ENCODE peak calls at places on chromosomes 12 and 14, in five cellular contexts. R is GM10248, K is nephron progenitor cell, O is IMR-90, S is left ventricle myocardium inferior. T is an unnamed sample.

GRCh38 chr14:102251161-102251560 is 53.8 kb downstream of the MOK start:
- DNase-seq in R (no peak), K (no peak), O (no peak), S (no peak), T (no peak)

GRCh38 chr12:86727151-86727550 is 471.0 kb upstream of the MGAT4C start:
- DNase-seq in R (no peak), K (no peak), O (peak), S (no peak), T (no peak)

GRCh38 chr12:47449797-47450196 is 256.0 kb downstream of the RPAP3 start:
- DNase-seq in R (no peak), K (no peak), O (no peak), S (no peak), T (no peak)

GRCh38 chr12:10285919-10286318 is 21.8 kb upstream of the KLRD1 start:
- DNase-seq in R (no peak), K (no peak), O (no peak), S (no peak), T (no peak)

GRCh38 chr12:46263140-46264017 is 5.5 kb downstream of the SLC38A1 start:
- DNase-seq in R (no peak), K (no peak), O (no peak), S (no peak), T (no peak)

GRCh38 chr12:92068441-92068840 is 77.2 kb downstream of the BTG1 start:
- DNase-seq in R (no peak), K (no peak), O (no peak), S (no peak), T (no peak)

GRCh38 chr12:120902846-120903381 is 1.2 kb downstream of the SPPL3 start:
- DNase-seq in R (no peak), K (peak), O (no peak), S (no peak), T (no peak)

GRCh38 chr12:575948-576612 is 87.2 kb downstream of the NINJ2 start:
- DNase-seq in R (peak), K (peak), O (peak), S (peak), T (peak)

GRCh38 chr14:96581902-96582640 is 79.9 kb downstream of the PAPOLA start:
- DNase-seq in R (no peak), K (peak), O (no peak), S (no peak), T (no peak)

GRCh38 chr12:120962487-120963054 is 15.8 kb upstream of the HNF1A start:
- DNase-seq in R (no peak), K (no peak), O (peak), S (no peak), T (no peak)

GRCh38 chr12:2054091-2055018 is 1.6 kb downstream of the CACNA1C start:
- DNase-seq in R (no peak), K (peak), O (no peak), S (no peak), T (no peak)

GRCh38 chr12:46266382-46266791 is 2.5 kb downstream of the SLC38A1 start:
- DNase-seq in R (no peak), K (no peak), O (peak), S (no peak), T (no peak)

GRCh38 chr14:31261859-31262739 is 54.5 kb upstream of the HECTD1 start:
- DNase-seq in R (no peak), K (no peak), O (peak), S (no peak), T (no peak)

GRCh38 chr14:80212025-80212402 is 710 bp upstream of the DIO2 start:
- DNase-seq in R (peak), K (no peak), O (peak), S (no peak), T (no peak)

GRCh38 chr12:92408072-92408900 is 262.6 kb upstream of the BTG1 start:
- DNase-seq in R (peak), K (peak), O (no peak), S (no peak), T (no peak)

GRCh38 chr12:117486840-117487659 is 125.6 kb upstream of the NOS1 start:
- DNase-seq in R (no peak), K (peak), O (no peak), S (no peak), T (no peak)

GRCh38 chr14:100904307-100905019 is 941 bp upstream of the RTL1 start:
- DNase-seq in R (no peak), K (peak), O (no peak), S (no peak), T (no peak)

GRCh38 chr12:123645851-123646250 is 12.2 kb downstream of the GTF2H3 start:
- DNase-seq in R (no peak), K (no peak), O (no peak), S (no peak), T (no peak)

GRCh38 chr12:114789821-114790220 is 105.8 kb upstream of the TBX3 start:
- DNase-seq in R (no peak), K (no peak), O (no peak), S (no peak), T (no peak)

GRCh38 chr12:1918875-1919236 is 404 bp upstream of the CACNA2D4 start:
- DNase-seq in R (no peak), K (peak), O (no peak), S (no peak), T (no peak)

GRCh38 chr12:21301-22189 is 45.0 kb upstream of the IQSEC3 start:
- DNase-seq in R (peak), K (no peak), O (no peak), S (no peak), T (no peak)

GRCh38 chr12:46963977-46964376 is 115.4 kb upstream of the PCED1B start:
- DNase-seq in R (no peak), K (no peak), O (no peak), S (no peak), T (no peak)

GRCh38 chr14:24463806-24464785 is 21.5 kb upstream of the SDR39U1 start:
- DNase-seq in R (no peak), K (no peak), O (no peak), S (no peak), T (no peak)

GRCh38 chr14:33611405-33612183 is 339.3 kb downstream of the EGLN3 start:
- DNase-seq in R (no peak), K (no peak), O (no peak), S (no peak), T (no peak)

GRCh38 chr14:39264057-39264456 is 30.3 kb downstream of the MIA2 start:
- DNase-seq in R (no peak), K (no peak), O (no peak), S (no peak), T (no peak)

GRCh38 chr14:76955575-76956252 is 72.8 kb downstream of the IRF2BPL start:
- DNase-seq in R (peak), K (no peak), O (peak), S (no peak), T (no peak)

GRCh38 chr12:14314801-14315200 is 50.7 kb upstream of the ATF7IP start:
- DNase-seq in R (no peak), K (no peak), O (no peak), S (no peak), T (no peak)

GRCh38 chr12:52254180-52254964 is 20.1 kb upstream of the KRT86 start:
- DNase-seq in R (no peak), K (no peak), O (no peak), S (no peak), T (no peak)

GRCh38 chr12:112868459-112869041 is 38.2 kb upstream of the OAS1 start:
- DNase-seq in R (peak), K (peak), O (no peak), S (no peak), T (no peak)

DNA sequence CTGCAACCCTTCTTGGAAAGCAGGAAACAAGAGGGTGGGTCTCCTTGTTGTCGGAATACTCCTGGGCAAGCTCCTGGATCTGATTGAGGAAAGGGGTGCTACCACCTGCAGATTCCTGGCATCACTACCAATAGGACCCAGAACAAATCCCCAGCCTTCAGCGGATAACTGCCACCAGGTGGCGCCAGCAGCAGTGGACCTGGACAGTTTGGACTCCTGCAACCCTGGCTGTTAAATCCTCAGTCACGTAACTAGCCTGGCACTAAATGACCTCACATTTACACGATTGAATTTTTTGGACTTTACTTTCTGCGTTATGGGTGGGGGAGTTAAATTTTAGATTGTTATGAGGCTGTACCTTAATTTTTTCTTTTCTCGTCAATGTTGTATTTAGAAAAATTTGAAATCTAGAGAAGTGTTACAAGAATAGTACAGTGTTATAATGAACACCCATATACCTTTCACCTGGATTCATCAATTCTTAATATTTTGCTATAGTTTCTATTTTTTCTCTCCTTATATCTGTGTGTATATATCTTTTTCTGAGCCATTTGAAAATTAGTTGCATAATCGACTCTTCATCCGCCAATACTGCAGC is 95.6 kb downstream of the GAS2L3 start:
- DNase-seq in R (peak), K (peak), O (peak), S (peak), T (peak)
- TF ChIP-seq CTCF in R (peak), K (peak), O (peak), S (peak), T (peak)

DNA sequence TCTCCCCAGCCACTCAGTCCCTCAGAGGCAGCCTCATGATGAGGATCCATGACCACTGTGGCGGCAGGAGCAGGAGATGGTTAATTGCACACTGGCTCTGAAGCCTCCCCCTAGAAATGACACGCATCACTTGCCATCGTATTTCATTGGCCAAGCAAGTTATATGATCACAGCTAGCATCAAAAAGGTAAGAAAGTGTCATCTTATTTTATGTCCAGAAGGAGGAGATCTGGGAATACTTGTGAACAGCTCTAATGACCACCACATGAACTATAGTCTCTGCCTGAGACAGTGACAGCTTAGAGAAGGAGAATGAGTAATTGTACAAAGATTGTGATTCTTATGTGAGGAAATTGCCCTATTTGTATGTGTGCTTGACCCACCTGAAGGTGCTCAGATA is 363.4 kb downstream of the NUAK1 start:
- DNase-seq in R (no peak), K (no peak), O (peak), S (no peak), T (no peak)
- TF ChIP-seq CTCF in R (no peak), K (no peak), O (peak), S (peak), T (no peak)

GRCh38 chr12:53987748-53988147 is 2.8 kb downstream of the HOXC10 start:
- DNase-seq in R (no peak), K (no peak), O (no peak), S (no peak), T (no peak)

GRCh38 chr12:53986686-53987180 is 1.8 kb downstream of the HOXC10 start:
- DNase-seq in R (no peak), K (no peak), O (no peak), S (no peak), T (no peak)

GRCh38 chr12:53984901-53985357 is at the start of gene HOXC10:
- DNase-seq in R (peak), K (peak), O (peak), S (peak), T (peak)

GRCh38 chr12:53985358-53985899 is 483 bp downstream of the HOXC10 start:
- DNase-seq in R (no peak), K (no peak), O (no peak), S (no peak), T (no peak)

GRCh38 chr12:53985900-53986685 is 1.1 kb downstream of the HOXC10 start:
- DNase-seq in R (peak), K (no peak), O (no peak), S (no peak), T (no peak)
- TF ChIP-seq CTCF in R (no peak), K (no peak), O (no peak), S (no peak), T (no peak)

GRCh38 chr14:54440037-54440436 is 1.1 kb downstream of the CNIH1 start:
- DNase-seq in R (no peak), K (no peak), O (peak), S (no peak), T (no peak)

GRCh38 chr14:54440870-54441868 is at the start of gene CNIH1:
- DNase-seq in R (peak), K (peak), O (peak), S (peak), T (peak)

GRCh38 chr14:54444003-54444402 is 2.8 kb upstream of the CNIH1 start:
- DNase-seq in R (no peak), K (no peak), O (no peak), S (no peak), T (no peak)

GRCh38 chr14:54438703-54439102 is 2.5 kb downstream of the CNIH1 start:
- DNase-seq in R (no peak), K (no peak), O (no peak), S (no peak), T (no peak)

GRCh38 chr14:54440454-54440853 is 720 bp downstream of the CNIH1 start:
- DNase-seq in R (no peak), K (no peak), O (peak), S (no peak), T (no peak)
- TF ChIP-seq CTCF in R (no peak), K (no peak), O (no peak), S (no peak), T (no peak)

DNA sequence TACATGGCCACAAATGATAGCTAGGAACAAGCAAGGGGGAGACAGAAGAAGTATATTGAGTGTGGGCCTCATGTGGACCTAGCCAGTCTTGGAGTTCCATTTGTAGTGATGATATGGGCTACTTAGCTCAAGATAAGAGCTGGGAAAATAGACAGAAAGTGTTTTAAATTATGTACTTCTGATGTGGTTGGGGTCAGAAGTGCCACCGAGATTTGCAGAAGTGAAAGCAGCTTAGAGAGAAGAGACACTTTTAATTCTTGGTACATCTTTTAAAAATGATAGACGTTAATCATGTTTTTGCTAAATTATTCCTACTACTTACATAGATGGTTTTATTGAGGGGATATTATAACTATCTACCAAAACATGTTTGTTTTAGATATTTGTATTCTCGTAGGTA is 198.3 kb upstream of the PDZRN4 start:
- DNase-seq in R (no peak), K (no peak), O (no peak), S (no peak), T (no peak)
- TF ChIP-seq CTCF in R (no peak), K (no peak), O (no peak), S (no peak), T (no peak)

DNA sequence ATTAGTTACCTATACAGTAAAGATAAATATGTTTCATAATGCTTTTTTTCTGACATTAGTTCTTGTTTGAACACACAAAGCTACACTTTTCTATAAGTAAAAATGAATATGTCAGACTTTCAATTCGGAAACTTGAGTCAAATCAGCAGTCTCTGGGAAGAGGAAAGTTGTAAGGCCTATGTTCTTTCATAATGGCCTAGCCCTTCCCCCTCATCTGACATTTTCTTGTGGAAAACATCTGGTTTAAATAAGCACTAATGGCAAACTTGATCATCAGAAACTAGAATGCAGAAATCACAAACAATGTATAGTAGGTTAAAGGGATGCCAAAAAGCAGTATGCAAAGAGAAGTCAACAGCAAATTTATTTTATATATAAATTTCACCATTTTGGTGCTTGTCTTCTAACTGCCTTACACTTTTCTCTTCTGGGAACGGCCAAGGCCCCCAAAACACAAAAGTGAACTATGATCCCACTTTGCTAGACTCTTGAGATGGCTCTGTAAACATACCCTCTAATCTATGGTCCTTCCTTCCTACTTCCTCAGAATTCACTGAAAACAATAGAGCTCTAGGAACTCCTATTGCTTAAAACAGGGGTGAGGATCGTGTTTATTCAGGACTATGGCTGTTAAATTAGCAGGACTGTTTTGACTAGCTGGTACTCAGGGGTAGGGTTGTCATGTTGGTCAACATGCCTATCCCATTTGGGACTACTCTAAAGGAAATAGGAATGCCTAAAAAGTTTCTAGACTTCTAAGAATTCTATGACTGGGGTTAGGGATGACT is 444.2 kb downstream of the RAD51B start:
- DNase-seq in R (no peak), K (no peak), O (peak), S (no peak), T (no peak)
- TF ChIP-seq CTCF in R (no peak), K (no peak), O (no peak), S (no peak), T (no peak)

GRCh38 chr14:104332634-104333270 is 194.4 kb downstream of the KIF26A start:
- DNase-seq in R (no peak), K (no peak), O (no peak), S (no peak), T (no peak)

GRCh38 chr14:104333903-104334811 is 195.8 kb downstream of the KIF26A start:
- DNase-seq in R (no peak), K (no peak), O (no peak), S (no peak), T (no peak)

GRCh38 chr14:104334812-104335161 is 196.4 kb downstream of the KIF26A start:
- DNase-seq in R (no peak), K (no peak), O (no peak), S (no peak), T (no peak)

GRCh38 chr14:104329793-104330192 is 191.4 kb downstream of the KIF26A start:
- DNase-seq in R (no peak), K (no peak), O (no peak), S (no peak), T (no peak)

DNA sequence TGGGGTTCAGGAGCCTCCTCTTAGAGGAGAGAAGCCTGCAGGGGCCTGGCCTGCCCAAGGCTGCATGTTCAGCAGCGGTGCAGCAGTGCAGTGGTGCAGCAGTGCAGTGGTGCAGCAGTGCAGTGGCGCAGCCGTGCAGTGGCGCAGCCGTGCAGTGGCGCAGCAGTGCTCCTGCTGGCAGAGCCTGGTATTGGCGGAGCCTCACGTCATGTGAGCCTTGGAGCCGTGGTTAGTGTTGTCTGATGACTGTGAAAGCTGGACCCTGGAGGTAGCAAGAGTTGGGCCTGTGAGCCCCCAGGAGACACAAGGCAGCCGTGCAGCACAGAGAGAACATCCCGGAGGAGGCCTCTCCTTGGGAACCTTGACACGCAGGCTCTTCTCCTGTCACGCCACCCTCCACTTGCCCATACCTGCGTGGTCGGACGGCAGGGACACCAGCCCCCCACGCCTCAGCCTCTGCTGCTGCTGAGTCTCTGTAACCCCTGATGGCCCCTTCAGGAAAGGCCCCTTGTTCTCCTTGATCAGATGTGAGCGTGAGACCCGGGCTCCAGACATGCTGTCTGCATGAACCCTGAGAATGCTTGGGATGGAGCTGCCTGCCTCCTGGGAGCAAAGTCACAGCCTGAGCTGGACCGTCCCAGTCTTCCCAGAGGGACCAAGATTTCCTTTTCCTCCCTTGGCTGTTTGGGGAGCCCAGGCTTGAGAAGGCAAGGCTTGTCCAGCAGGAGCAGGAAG is 193.7 kb downstream of the KIF26A start:
- DNase-seq in R (no peak), K (no peak), O (no peak), S (no peak), T (no peak)
- TF ChIP-seq CTCF in R (no peak), K (no peak), O (no peak), S (no peak), T (peak)